ENCODE peak calls at places on chromosome 12, in five cellular contexts. I, H, W, L and Q are unnamed samples.

GRCh38 chr12:114918535-114919233 is 234.7 kb upstream of the TBX3 start:
- DNase-seq in I (no peak), H (no peak), W (no peak), L (no peak), Q (no peak)

GRCh38 chr12:53069621-53070410 is 9.4 kb downstream of the SPRYD3 start:
- DNase-seq in I (no peak), H (no peak), W (no peak), L (no peak), Q (no peak)

GRCh38 chr12:95124106-95124505 is 50.7 kb upstream of the NR2C1 start:
- DNase-seq in I (no peak), H (no peak), W (no peak), L (no peak), Q (no peak)

GRCh38 chr12:110940933-110941332 is 20.6 kb upstream of the MYL2 start:
- DNase-seq in I (no peak), H (no peak), W (no peak), L (no peak), Q (no peak)

GRCh38 chr12:53938276-53939140 is at the start of gene HOXC13:
- DNase-seq in I (no peak), H (peak; percentile 68), W (no peak), L (no peak), Q (no peak)

GRCh38 chr12:102169922-102170698 is 27.5 kb downstream of the PMCH start:
- DNase-seq in I (no peak), H (peak; percentile 12), W (no peak), L (peak; percentile 3), Q (no peak)

GRCh38 chr12:51172515-51173431 is at the start of gene TFCP2:
- DNase-seq in I (peak; percentile 83), H (peak; percentile 90), W (peak; percentile 96), L (peak; percentile 91), Q (peak; percentile 77)

GRCh38 chr12:24496755-24497154 is 452.1 kb downstream of the BCAT1 start:
- DNase-seq in I (no peak), H (no peak), W (no peak), L (no peak), Q (no peak)

GRCh38 chr12:88955541-88955940 is 375.3 kb upstream of the KITLG start:
- DNase-seq in I (no peak), H (no peak), W (no peak), L (no peak), Q (no peak)

GRCh38 chr12:132700212-132700913 is 10.3 kb upstream of the PGAM5 start:
- DNase-seq in I (no peak), H (no peak), W (no peak), L (no peak), Q (no peak)

GRCh38 chr12:4979737-4980136 is 63.9 kb upstream of the KCNA5 start:
- DNase-seq in I (no peak), H (peak; percentile 40), W (no peak), L (no peak), Q (no peak)

GRCh38 chr12:75364918-75365317 is 26.0 kb upstream of the GLIPR1L2 start:
- DNase-seq in I (no peak), H (no peak), W (no peak), L (no peak), Q (no peak)

GRCh38 chr12:89882051-89882450 is 173.4 kb upstream of the ATP2B1 start:
- DNase-seq in I (no peak), H (peak; percentile 44), W (no peak), L (no peak), Q (no peak)

GRCh38 chr12:26402648-26403047 is 207.3 kb downstream of the SSPN start:
- DNase-seq in I (no peak), H (no peak), W (no peak), L (no peak), Q (no peak)

GRCh38 chr12:130429656-130430505 is 92.2 kb downstream of the PIWIL1 start:
- DNase-seq in I (no peak), H (no peak), W (no peak), L (no peak), Q (no peak)

GRCh38 chr12:6345319-6346071 is 3.6 kb upstream of the TNFRSF1A start:
- DNase-seq in I (no peak), H (no peak), W (no peak), L (peak; percentile 77), Q (no peak)

GRCh38 chr12:3216726-3217682 is 139.8 kb downstream of the TSPAN9 start:
- DNase-seq in I (no peak), H (no peak), W (no peak), L (peak; percentile 27), Q (peak; percentile 44)

GRCh38 chr12:73308747-73309146 is 1036.6 kb downstream of the TRHDE start:
- DNase-seq in I (no peak), H (no peak), W (no peak), L (no peak), Q (no peak)

GRCh38 chr12:124498870-124499753 is 68.3 kb downstream of the NCOR2 start:
- DNase-seq in I (no peak), H (no peak), W (no peak), L (no peak), Q (no peak)